ENCODE peak calls at places on chromosome 10, in eight cellular contexts. Y is neural progenitor cell; G is tibial nerve; J is ovary; D is prostate gland; Z is uterus; I is naive thymus-derived CD4-positive, alpha-beta T cell; X is cardiac muscle cell. B is an unnamed sample.

GRCh38 chr10:74292871-74293427 is 141.9 kb downstream of the ADK start:
- DNase-seq in Y (no peak), G (no peak), J (no peak), D (no peak), Z (no peak), I (no peak), X (peak; percentile 11), B (no peak)

GRCh38 chr10:22042557-22043326 is 39.2 kb upstream of the DNAJC1 start:
- DNase-seq in Y (peak; percentile 39), G (no peak), J (no peak), D (no peak), Z (no peak), I (no peak), X (peak; percentile 47), B (no peak)

GRCh38 chr10:92811986-92812385 is 36.3 kb upstream of the EXOC6 start:
- DNase-seq in Y (peak; percentile 52), G (no peak), J (no peak), D (no peak), Z (no peak), I (no peak), X (no peak), B (no peak)

GRCh38 chr10:110358278-110358677 is 53.6 kb upstream of the SMNDC1 start:
- DNase-seq in Y (no peak), G (no peak), J (no peak), D (no peak), Z (no peak), I (no peak), X (no peak), B (no peak)

GRCh38 chr10:114009281-114009996 is 34.2 kb upstream of the ADRB1 start:
- DNase-seq in Y (peak; percentile 30), G (no peak), J (no peak), D (no peak), Z (no peak), I (no peak), X (no peak), B (no peak)

GRCh38 chr10:104128214-104128613 is 6.2 kb downstream of the SFR1 start:
- DNase-seq in Y (no peak), G (no peak), J (no peak), D (no peak), Z (no peak), I (no peak), X (no peak), B (no peak)

GRCh38 chr10:122141821-122142651 is 129.1 kb upstream of the BTBD16 start:
- DNase-seq in Y (no peak), G (no peak), J (no peak), D (no peak), Z (no peak), I (no peak), X (no peak), B (no peak)

GRCh38 chr10:37490266-37490665 is 364.9 kb downstream of the ANKRD30A start:
- DNase-seq in Y (no peak), G (no peak), J (no peak), D (no peak), Z (no peak), I (no peak), X (no peak), B (no peak)

GRCh38 chr10:123496996-123497660 is 169.0 kb upstream of the GPR26 start:
- DNase-seq in Y (no peak), G (no peak), J (no peak), D (no peak), Z (no peak), I (no peak), X (no peak), B (no peak)

GRCh38 chr10:310976-311639 is 175.9 kb downstream of the ZMYND11 start:
- DNase-seq in Y (no peak), G (no peak), J (no peak), D (no peak), Z (no peak), I (no peak), X (no peak), B (no peak)

GRCh38 chr10:93417264-93417663 is 64.9 kb downstream of the MYOF start:
- DNase-seq in Y (no peak), G (no peak), J (no peak), D (no peak), Z (no peak), I (no peak), X (peak; percentile 46), B (no peak)

GRCh38 chr10:119189811-119190282 is 11.2 kb upstream of the PRDX3 start:
- DNase-seq in Y (no peak), G (no peak), J (no peak), D (no peak), Z (no peak), I (no peak), X (no peak), B (no peak)

GRCh38 chr10:126283307-126283706 is 105.0 kb downstream of the ADAM12 start:
- DNase-seq in Y (no peak), G (no peak), J (no peak), D (no peak), Z (no peak), I (no peak), X (no peak), B (no peak)

GRCh38 chr10:22606164-22606614 is 108.2 kb downstream of the PIP4K2A start:
- DNase-seq in Y (no peak), G (no peak), J (no peak), D (no peak), Z (no peak), I (no peak), X (no peak), B (peak; percentile 42)

GRCh38 chr10:89478739-89479116 is 56.7 kb downstream of the SLC16A12 start:
- DNase-seq in Y (no peak), G (no peak), J (no peak), D (no peak), Z (no peak), I (no peak), X (peak; percentile 50), B (no peak)

GRCh38 chr10:110918633-110919348 is at the start of gene BBIP1:
- DNase-seq in Y (no peak), G (no peak), J (no peak), D (no peak), Z (no peak), I (no peak), X (no peak), B (peak; percentile 90)

GRCh38 chr10:79050896-79051555 is 17.7 kb upstream of the ZMIZ1 start:
- DNase-seq in Y (no peak), G (no peak), J (no peak), D (no peak), Z (peak; percentile 11), I (no peak), X (no peak), B (no peak)

GRCh38 chr10:21493841-21494220 is 31.7 kb downstream of the SKIDA1 start:
- DNase-seq in Y (no peak), G (no peak), J (no peak), D (no peak), Z (no peak), I (no peak), X (no peak), B (no peak)

GRCh38 chr10:130606001-130606405 is 469.8 kb downstream of the GLRX3 start:
- DNase-seq in Y (no peak), G (no peak), J (no peak), D (no peak), Z (no peak), I (no peak), X (no peak), B (no peak)

GRCh38 chr10:61798711-61799110 is 102.8 kb upstream of the ARID5B start:
- DNase-seq in Y (no peak), G (no peak), J (no peak), D (no peak), Z (no peak), I (no peak), X (no peak), B (no peak)

GRCh38 chr10:15201589-15202300 is 33.3 kb upstream of the NMT2 start:
- DNase-seq in Y (no peak), G (no peak), J (no peak), D (no peak), Z (no peak), I (no peak), X (no peak), B (no peak)

GRCh38 chr10:102505462-102506115 is 1.8 kb downstream of the SUFU start:
- DNase-seq in Y (peak; percentile 17), G (no peak), J (no peak), D (no peak), Z (no peak), I (no peak), X (no peak), B (no peak)

GRCh38 chr10:71268247-71268691 is 50.8 kb upstream of the SLC29A3 start:
- DNase-seq in Y (peak; percentile 64), G (no peak), J (no peak), D (no peak), Z (peak; percentile 52), I (no peak), X (peak; percentile 68), B (no peak)

GRCh38 chr10:48205918-48206317 is 68.6 kb downstream of the FRMPD2 start:
- DNase-seq in Y (no peak), G (no peak), J (no peak), D (no peak), Z (no peak), I (no peak), X (no peak), B (no peak)

GRCh38 chr10:86878973-86879781 is 78.2 kb downstream of the MMRN2 start:
- DNase-seq in Y (no peak), G (no peak), J (no peak), D (no peak), Z (no peak), I (no peak), X (no peak), B (no peak)

GRCh38 chr10:14383266-14383665 is 52.5 kb upstream of the FRMD4A start:
- DNase-seq in Y (no peak), G (no peak), J (no peak), D (no peak), Z (no peak), I (no peak), X (no peak), B (no peak)

GRCh38 chr10:129131439-129132122 is 335.5 kb upstream of the MGMT start:
- DNase-seq in Y (no peak), G (peak; percentile 47), J (no peak), D (no peak), Z (peak; percentile 20), I (no peak), X (no peak), B (no peak)

GRCh38 chr10:127736222-127736914 is 617 bp upstream of the FOXI2 start:
- DNase-seq in Y (peak; percentile 67), G (no peak), J (no peak), D (no peak), Z (no peak), I (no peak), X (peak; percentile 35), B (no peak)
- H3K4me3 ChIP-seq in Y (peak overlapping the region; percentile 44), G (no peak overlapping the region), J (no peak overlapping the region), D (no peak overlapping the region), Z (no peak overlapping the region), I (no peak overlapping the region), X (no peak overlapping the region), B (no peak overlapping the region)

GRCh38 chr10:132411561-132412253 is 14.7 kb downstream of the PWWP2B start:
- DNase-seq in Y (no peak), G (no peak), J (peak; percentile 58), D (peak; percentile 68), Z (no peak), I (no peak), X (no peak), B (no peak)
- H3K27ac ChIP-seq in Y (no peak overlapping the region), G (peak overlapping the region; percentile 84), J (peak overlapping the region; percentile 69), D (peak overlapping the region; percentile 98), Z (peak overlapping the region; percentile 89), I (no peak overlapping the region), X (peak overlapping the region; percentile 13), B (no peak overlapping the region)

GRCh38 chr10:77825965-77826364 is 100.6 kb downstream of the DLG5 start:
- DNase-seq in Y (no peak), G (no peak), J (no peak), D (no peak), Z (no peak), I (no peak), X (no peak), B (no peak)
- H3K36me3 ChIP-seq in Y (no peaks in the 10 kb centered on the region), G (no peaks in the 10 kb centered on the region), J (no peaks in the 10 kb centered on the region), D (no peaks in the 10 kb centered on the region), Z (no peaks in the 10 kb centered on the region), I (no peaks in the 10 kb centered on the region), X (peaks cover 28% of the 10 kb centered on the region), B (no peaks in the 10 kb centered on the region)

GRCh38 chr10:8050561-8051108 is 3.9 kb upstream of the GATA3 start:
- DNase-seq in Y (peak; percentile 87), G (no peak), J (no peak), D (no peak), Z (no peak), I (peak; percentile 45), X (no peak), B (no peak)
- H3K4me3 ChIP-seq in Y (peak overlapping the region; percentile 44), G (peak overlapping the region; percentile 37), J (peak overlapping the region; percentile 12), D (peak overlapping the region; percentile 22), Z (peak overlapping the region; percentile 22), I (peak overlapping the region; percentile 38), X (peak overlapping the region; percentile 38), B (peak overlapping the region; percentile 37)

B was measured in CD8-positive, alpha-beta memory T cell.